ENCODE peak calls at places on chromosomes 12 and 14, in ten cellular contexts. F, S, O, X, Z, I, C, N, P and H are unnamed samples.
A peak's percentile ranks its signal among the peaks of the same experiment; 100 is the strongest.

GRCh38 chr14:72480465-72481243 is 413.2 kb downstream of the DPF3 start:
- DNase-seq in O (peak; percentile 2), X (no peak), N (peak; percentile 4), C (peak; percentile 71), F (no peak), Z (no peak), S (peak; percentile 8), P (no peak), I (no peak), H (no peak)

GRCh38 chr14:76844223-76844622 is 18.0 kb downstream of the LRRC74A start:
- DNase-seq in S (no peak), Z (peak; percentile 65), F (peak; percentile 18), X (peak; percentile 61), I (no peak), C (peak; percentile 57), N (no peak), P (no peak), O (peak; percentile 29), H (no peak)

GRCh38 chr12:79381246-79382208 is 309.2 kb downstream of the PAWR start:
- DNase-seq in F (no peak), O (no peak), Z (no peak), X (peak; percentile 45), N (no peak), I (no peak), P (no peak), S (no peak), C (no peak), H (no peak)

GRCh38 chr14:73834258-73834620 is 17.4 kb upstream of the PTGR2 start:
- DNase-seq in O (no peak), X (no peak), Z (no peak), F (no peak), C (no peak), I (no peak), N (no peak), S (no peak), P (no peak), H (no peak)

GRCh38 chr14:84421611-84422010 is 1108.3 kb upstream of the FLRT2 start:
- DNase-seq in O (no peak), P (no peak), I (no peak), C (no peak), S (no peak), F (no peak), X (no peak), Z (no peak), N (no peak), H (peak; percentile 6)

GRCh38 chr12:115922952-115923564 is 354.4 kb downstream of the MED13L start:
- DNase-seq in I (peak; percentile 49), S (peak; percentile 29), C (peak; percentile 17), Z (peak; percentile 16), X (peak; percentile 69), P (no peak), F (no peak), N (peak; percentile 14), O (no peak), H (no peak)

GRCh38 chr12:66965613-66966012 is 286.7 kb upstream of the GRIP1 start:
- DNase-seq in Z (no peak), I (no peak), P (no peak), O (no peak), N (no peak), F (no peak), C (no peak), S (no peak), X (no peak), H (peak; percentile 46)

GRCh38 chr14:70685480-70686197 is 43.9 kb downstream of the TTC9 start:
- DNase-seq in P (no peak), I (no peak), N (no peak), O (peak; percentile 13), C (no peak), X (peak; percentile 72), Z (peak; percentile 22), F (peak; percentile 36), S (no peak), H (no peak)

GRCh38 chr12:91361864-91362263 is 179.2 kb upstream of the DCN start:
- DNase-seq in I (peak; percentile 24), X (peak; percentile 72), F (peak; percentile 59), C (no peak), S (peak; percentile 76), Z (peak; percentile 66), O (peak; percentile 60), N (peak; percentile 46), P (no peak), H (peak; percentile 19)

GRCh38 chr14:43795600-43796228 is 711.4 kb downstream of the FSCB start:
- DNase-seq in I (peak; percentile 50), P (no peak), O (peak; percentile 0), S (peak; percentile 46), N (no peak), F (no peak), C (no peak), X (peak; percentile 47), Z (peak; percentile 1), H (no peak)

GRCh38 chr12:118102070-118102469 is 1.7 kb downstream of the VSIG10 start:
- DNase-seq in P (no peak), S (no peak), O (peak; percentile 8), F (no peak), Z (peak; percentile 31), I (peak; percentile 39), N (no peak), X (no peak), C (no peak), H (peak; percentile 77)

GRCh38 chr14:59020382-59020781 is 168.1 kb upstream of the DAAM1 start:
- DNase-seq in F (peak; percentile 27), X (peak; percentile 52), S (peak; percentile 51), I (no peak), C (no peak), O (peak; percentile 46), P (peak; percentile 8), N (peak; percentile 26), Z (peak; percentile 66), H (peak; percentile 20)

GRCh38 chr14:100469632-100470522 is 117.3 kb downstream of the BEGAIN start:
- DNase-seq in C (no peak), X (no peak), I (no peak), O (no peak), Z (no peak), S (no peak), F (no peak), P (no peak), N (no peak), H (no peak)

GRCh38 chr12:81095470-81096232 is 17.8 kb downstream of the ACSS3 start:
- DNase-seq in Z (no peak), I (no peak), X (no peak), N (no peak), F (no peak), C (no peak), S (peak; percentile 48), P (no peak), O (no peak), H (no peak)

DNA sequence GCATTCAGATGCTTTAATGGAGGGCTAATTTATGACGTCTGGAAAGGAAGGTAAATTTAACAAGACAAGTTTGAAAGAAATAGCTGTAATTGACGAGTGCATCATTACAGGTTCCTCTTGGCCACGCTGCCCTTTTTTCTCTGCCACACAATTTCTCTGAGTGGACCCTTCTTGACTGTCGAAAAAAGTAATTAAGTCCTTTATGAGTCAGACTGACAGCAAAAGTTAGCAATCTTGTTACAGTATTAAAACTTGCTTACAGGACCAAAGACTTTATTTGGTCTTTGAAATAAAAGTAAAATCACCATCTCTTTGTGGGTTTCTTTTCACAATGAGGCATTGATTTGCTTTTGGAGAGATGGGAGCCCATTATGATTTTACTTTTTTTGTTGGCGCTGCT is 42.6 kb downstream of the SAMD4A start:
- DNase-seq in C (no peak), P (no peak), S (no peak), F (no peak), O (no peak), X (no peak), Z (peak; percentile 50), I (no peak), N (no peak), H (no peak)
- H3K4me3 ChIP-seq in C (no peak overlapping the region), P (no peak overlapping the region), S (no peak overlapping the region), F (no peak overlapping the region), O (no peak overlapping the region), X (no peak overlapping the region), Z (peak overlapping the region; percentile 62), I (no peak overlapping the region), N (no peak overlapping the region), H (no peak overlapping the region)

GRCh38 chr12:132075714-132076553 is 68.2 kb downstream of the DDX51 start:
- DNase-seq in C (no peak), N (no peak), F (no peak), Z (no peak), P (no peak), S (no peak), O (no peak), X (no peak), I (no peak), H (no peak)

GRCh38 chr12:132079695-132080094 is 64.4 kb downstream of the DDX51 start:
- DNase-seq in N (no peak), F (no peak), Z (no peak), C (no peak), I (no peak), S (no peak), O (no peak), P (no peak), X (no peak), H (no peak)

GRCh38 chr12:132078190-132078589 is 65.9 kb downstream of the DDX51 start:
- DNase-seq in I (no peak), F (no peak), P (no peak), S (peak; percentile 76), Z (peak; percentile 83), C (no peak), X (no peak), O (peak; percentile 91), N (no peak), H (no peak)

GRCh38 chr12:132079190-132079589 is 64.9 kb downstream of the DDX51 start:
- DNase-seq in C (no peak), S (no peak), F (no peak), N (no peak), X (no peak), Z (no peak), P (no peak), I (no peak), O (no peak), H (no peak)

GRCh38 chr12:132077322-132078100 is 66.6 kb downstream of the DDX51 start:
- DNase-seq in S (no peak), O (no peak), N (no peak), C (no peak), Z (no peak), X (no peak), I (no peak), P (no peak), F (no peak), H (no peak)
- H3K4me2 ChIP-seq in S (no peak overlapping the region), O (peak overlapping the region; percentile 16), N (no peak overlapping the region), C (no peak overlapping the region), Z (no peak overlapping the region), X (no peak overlapping the region), I (no peak overlapping the region), P (no peak overlapping the region), F (no peak overlapping the region), H (no peak overlapping the region)

GRCh38 chr12:122128481-122128880 is 45.5 kb downstream of the IL31 start:
- DNase-seq in P (no peak), O (no peak), S (no peak), N (no peak), C (no peak), X (no peak), F (no peak), Z (no peak), I (no peak), H (no peak)
- H3K4me3 ChIP-seq in P (no peak overlapping the region), O (no peak overlapping the region), S (no peak overlapping the region), N (no peak overlapping the region), C (no peak overlapping the region), X (no peak overlapping the region), F (no peak overlapping the region), Z (no peak overlapping the region), I (no peak overlapping the region), H (no peak overlapping the region)

DNA sequence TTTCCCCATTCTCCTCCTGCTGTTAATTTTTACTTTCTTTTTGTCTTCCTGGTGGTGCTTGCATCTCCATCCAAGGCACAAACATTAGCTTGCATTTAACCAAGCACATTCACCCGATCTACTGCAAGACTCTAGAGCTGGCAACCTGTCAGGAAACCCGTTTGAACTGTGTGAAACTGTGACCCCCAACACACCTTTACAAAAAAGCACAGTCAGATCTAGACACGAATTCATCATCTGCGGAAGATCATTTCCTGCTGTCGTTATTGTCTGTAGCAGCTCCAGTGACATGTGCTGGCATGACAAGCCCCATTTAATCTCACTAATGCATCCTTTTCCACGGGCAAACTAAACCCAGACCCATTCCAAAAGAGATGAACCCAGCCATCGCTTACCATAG is 340.5 kb downstream of the VRK1 start:
- DNase-seq in I (no peak), S (no peak), F (no peak), C (no peak), Z (no peak), O (no peak), N (no peak), P (no peak), X (no peak), H (no peak)
- H3K4me2 ChIP-seq in I (no peak overlapping the region), S (no peak overlapping the region), F (no peak overlapping the region), C (no peak overlapping the region), Z (no peak overlapping the region), O (no peak overlapping the region), N (no peak overlapping the region), P (no peak overlapping the region), X (no peak overlapping the region), H (no peak overlapping the region)